ENCODE peak calls at places on chromosomes 5 and 9, in ten cellular contexts. B is aorta; R is naive thymus-derived CD4-positive, alpha-beta T cell; V is right cardiac atrium; O is endothelial cell of umbilical vein; F is Karpas-422; I is CD8-positive, alpha-beta memory T cell; Z is neuronal stem cell; D is tibial artery; E is thoracic aorta. P is an unnamed sample. For H3K4me1, the result is how much of the 10 kb centered on the place peaks cover.

GRCh38 chr5:172110921-172111873 is 76.8 kb downstream of the STK10 start:
- DNase-seq in B (peak), R (peak), V (peak), O (peak), F (peak), I (peak), Z (no peak), D (no peak), E (no peak), P (no peak)

GRCh38 chr9:128735373-128735772 is 11.4 kb upstream of the ZDHHC12 start:
- DNase-seq in B (no peak), R (no peak), V (no peak), O (no peak), F (no peak), I (no peak), Z (no peak), D (no peak), E (no peak), P (no peak)

GRCh38 chr9:38362912-38363588 is 29.5 kb upstream of the ALDH1B1 start:
- DNase-seq in B (no peak), R (peak), V (no peak), O (peak), F (peak), I (no peak), Z (peak), D (peak), E (no peak), P (peak)

GRCh38 chr9:115194216-115194615 is 76.3 kb upstream of the TNC start:
- DNase-seq in B (no peak), R (no peak), V (no peak), O (no peak), F (no peak), I (no peak), Z (no peak), D (no peak), E (no peak), P (no peak)

GRCh38 chr5:136028782-136029742 is at the start of gene TGFBI:
- DNase-seq in B (peak), R (no peak), V (peak), O (peak), F (no peak), I (peak), Z (peak), D (peak), E (no peak), P (peak)

GRCh38 chr5:179264053-179264540 is 81.2 kb downstream of the ADAMTS2 start:
- DNase-seq in B (peak), R (no peak), V (no peak), O (no peak), F (no peak), I (no peak), Z (no peak), D (no peak), E (no peak), P (no peak)

GRCh38 chr9:6779417-6780241 is 21.9 kb downstream of the KDM4C start:
- DNase-seq in B (no peak), R (no peak), V (no peak), O (peak), F (no peak), I (no peak), Z (no peak), D (no peak), E (no peak), P (no peak)

GRCh38 chr5:140293091-140293996 is 9.6 kb downstream of the PFDN1 start:
- DNase-seq in B (no peak), R (peak), V (no peak), O (peak), F (no peak), I (no peak), Z (no peak), D (no peak), E (no peak), P (no peak)

GRCh38 chr5:39178856-39179255 is 40.5 kb downstream of the FYB1 start:
- DNase-seq in B (no peak), R (peak), V (no peak), O (no peak), F (peak), I (peak), Z (no peak), D (no peak), E (no peak), P (no peak)

GRCh38 chr9:79233542-79233941 is 338.2 kb upstream of the TLE4 start:
- DNase-seq in B (no peak), R (no peak), V (no peak), O (peak), F (peak), I (no peak), Z (no peak), D (no peak), E (no peak), P (peak)

GRCh38 chr5:172426086-172426485 is 28.2 kb downstream of the SH3PXD2B start:
- DNase-seq in B (no peak), R (no peak), V (no peak), O (no peak), F (no peak), I (no peak), Z (no peak), D (no peak), E (no peak), P (no peak)

GRCh38 chr5:66454186-66455078 is 141.8 kb upstream of the MAST4 start:
- DNase-seq in B (no peak), R (no peak), V (no peak), O (peak), F (no peak), I (no peak), Z (no peak), D (no peak), E (no peak), P (no peak)

GRCh38 chr9:87217056-87217455 is 269.8 kb upstream of the GAS1 start:
- DNase-seq in B (no peak), R (no peak), V (no peak), O (no peak), F (no peak), I (no peak), Z (no peak), D (no peak), E (no peak), P (no peak)

GRCh38 chr5:119340597-119341218 is 15.1 kb upstream of the TNFAIP8 start:
- DNase-seq in B (no peak), R (peak), V (no peak), O (no peak), F (peak), I (peak), Z (no peak), D (no peak), E (no peak), P (no peak)

GRCh38 chr5:52915176-52915875 is 73.8 kb upstream of the ITGA2 start:
- DNase-seq in B (no peak), R (peak), V (no peak), O (peak), F (peak), I (peak), Z (peak), D (no peak), E (no peak), P (peak)

GRCh38 chr9:842918-843468 is 1.5 kb downstream of the DMRT1 start:
- DNase-seq in B (no peak), R (no peak), V (no peak), O (no peak), F (no peak), I (no peak), Z (peak), D (no peak), E (no peak), P (no peak)

GRCh38 chr9:86749530-86750275 is 197.6 kb downstream of the GAS1 start:
- DNase-seq in B (no peak), R (no peak), V (no peak), O (no peak), F (no peak), I (no peak), Z (no peak), D (no peak), E (no peak), P (no peak)

GRCh38 chr9:88988796-88989641 is 2.2 kb upstream of the S1PR3 start:
- DNase-seq in B (no peak), R (peak), V (no peak), O (peak), F (no peak), I (no peak), Z (no peak), D (peak), E (no peak), P (no peak)

GRCh38 chr5:106093149-106093548 is 1577.6 kb downstream of the EFNA5 start:
- DNase-seq in B (no peak), R (no peak), V (no peak), O (no peak), F (no peak), I (no peak), Z (no peak), D (no peak), E (no peak), P (no peak)

GRCh38 chr5:87121315-87122170 is 146.1 kb upstream of the RASA1 start:
- DNase-seq in B (no peak), R (peak), V (no peak), O (peak), F (no peak), I (peak), Z (no peak), D (peak), E (peak), P (peak)

GRCh38 chr9:33117306-33117705 is 40.8 kb upstream of the SMU1 start:
- DNase-seq in B (no peak), R (no peak), V (no peak), O (no peak), F (no peak), I (no peak), Z (no peak), D (no peak), E (no peak), P (no peak)

GRCh38 chr9:129102791-129103594 is 7.6 kb downstream of the CRAT start:
- DNase-seq in B (no peak), R (no peak), V (no peak), O (peak), F (peak), I (no peak), Z (no peak), D (no peak), E (no peak), P (peak)

GRCh38 chr9:86281577-86282076 is 711 bp downstream of the ISCA1 start:
- DNase-seq in B (no peak), R (no peak), V (no peak), O (no peak), F (no peak), I (no peak), Z (peak), D (no peak), E (no peak), P (peak)

GRCh38 chr9:128254855-128255759 is 20.7 kb downstream of the GOLGA2 start:
- DNase-seq in B (peak), R (peak), V (peak), O (peak), F (peak), I (peak), Z (peak), D (peak), E (no peak), P (peak)

GRCh38 chr5:116942622-116943021 is 368.0 kb upstream of the SEMA6A start:
- DNase-seq in B (no peak), R (no peak), V (no peak), O (no peak), F (no peak), I (no peak), Z (no peak), D (no peak), E (no peak), P (no peak)

GRCh38 chr9:16058131-16058549 is 505.3 kb downstream of the CCDC171 start:
- DNase-seq in B (no peak), R (peak), V (no peak), O (peak), F (no peak), I (no peak), Z (no peak), D (no peak), E (no peak), P (no peak)

GRCh38 chr9:81317223-81317622 is 372.1 kb downstream of the TLE1 start:
- DNase-seq in B (no peak), R (no peak), V (no peak), O (no peak), F (no peak), I (no peak), Z (no peak), D (no peak), E (no peak), P (no peak)
- H3K4me1 ChIP-seq in B (under half), R (under half), V (under half), O (under half), F (under half), I (under half), Z (under half), D (under half), E (under half), P (under half)

GRCh38 chr5:177427211-177427822 is 841 bp downstream of the GRK6 start:
- DNase-seq in B (no peak), R (no peak), V (no peak), O (peak), F (peak), I (no peak), Z (no peak), D (no peak), E (no peak), P (no peak)
- H3K4me1 ChIP-seq in B (under half), R (under half), V (under half), O (under half), F (half or more), I (half or more), Z (under half), D (under half), E (under half), P (under half)

GRCh38 chr9:93183663-93184438 is at the start of gene WNK2:
- DNase-seq in B (no peak), R (peak), V (peak), O (no peak), F (no peak), I (peak), Z (peak), D (no peak), E (no peak), P (peak)

GRCh38 chr9:93182572-93182971 is 1.4 kb upstream of the WNK2 start:
- DNase-seq in B (no peak), R (no peak), V (peak), O (no peak), F (no peak), I (no peak), Z (no peak), D (no peak), E (no peak), P (no peak)

GRCh38 chr9:93181672-93182435 is 2.1 kb upstream of the WNK2 start:
- DNase-seq in B (no peak), R (no peak), V (peak), O (no peak), F (no peak), I (no peak), Z (no peak), D (no peak), E (no peak), P (no peak)

GRCh38 chr9:93184439-93185221 is 691 bp downstream of the WNK2 start:
- DNase-seq in B (no peak), R (no peak), V (peak), O (no peak), F (no peak), I (no peak), Z (peak), D (no peak), E (no peak), P (peak)

GRCh38 chr9:93183106-93183662 is 755 bp upstream of the WNK2 start:
- DNase-seq in B (no peak), R (no peak), V (no peak), O (no peak), F (no peak), I (no peak), Z (no peak), D (no peak), E (no peak), P (no peak)
- H3K4me1 ChIP-seq in B (under half), R (under half), V (under half), O (under half), F (under half), I (under half), Z (under half), D (under half), E (under half), P (under half)

GRCh38 chr9:137320555-137321384 is 18.7 kb upstream of the NRARP start:
- DNase-seq in B (peak), R (no peak), V (peak), O (peak), F (peak), I (no peak), Z (no peak), D (no peak), E (no peak), P (no peak)

GRCh38 chr9:137318565-137318964 is 16.5 kb upstream of the NRARP start:
- DNase-seq in B (no peak), R (no peak), V (peak), O (no peak), F (no peak), I (no peak), Z (no peak), D (no peak), E (no peak), P (no peak)

GRCh38 chr9:137319976-137320551 is 18.0 kb upstream of the NRARP start:
- DNase-seq in B (peak), R (no peak), V (peak), O (no peak), F (no peak), I (no peak), Z (no peak), D (no peak), E (no peak), P (no peak)

GRCh38 chr9:137318976-137319375 is 16.9 kb upstream of the NRARP start:
- DNase-seq in B (peak), R (no peak), V (peak), O (no peak), F (no peak), I (no peak), Z (no peak), D (no peak), E (no peak), P (no peak)

DNA sequence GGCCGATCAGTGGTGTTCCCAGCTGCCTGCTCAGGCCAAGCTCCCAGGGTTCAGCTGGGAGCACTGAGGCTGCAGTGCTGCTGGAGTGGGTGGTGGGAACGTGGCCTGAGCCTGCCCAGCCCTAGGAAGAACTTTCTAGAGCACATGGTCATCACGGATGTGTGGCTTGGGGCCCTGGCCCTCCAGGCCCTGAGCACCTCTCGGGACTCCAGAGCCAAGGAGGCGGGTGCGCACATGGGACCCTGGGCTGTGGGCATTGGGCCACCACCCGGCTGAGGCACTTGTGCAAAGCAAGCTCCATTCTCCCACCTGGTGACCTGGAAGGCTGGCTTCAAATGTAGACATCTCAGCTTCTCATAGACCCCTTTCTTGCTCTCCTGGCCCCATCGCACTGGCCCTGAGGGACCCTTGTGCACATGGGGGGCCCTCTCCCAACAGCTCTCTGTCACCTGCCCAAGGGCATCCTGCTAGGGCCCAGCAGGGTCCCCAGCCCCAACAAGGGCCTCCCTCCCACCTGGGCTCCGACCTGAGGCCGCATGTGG is 17.4 kb upstream of the NRARP start:
- DNase-seq in B (peak), R (no peak), V (no peak), O (no peak), F (no peak), I (no peak), Z (no peak), D (no peak), E (no peak), P (peak)
- H3K4me1 ChIP-seq in B (under half), R (under half), V (under half), O (under half), F (under half), I (under half), Z (under half), D (under half), E (under half), P (under half)

GRCh38 chr9:133494636-133495326 is 15.9 kb upstream of the SLC2A6 start:
- DNase-seq in B (peak), R (no peak), V (peak), O (no peak), F (no peak), I (no peak), Z (no peak), D (no peak), E (no peak), P (no peak)
- H3K4me1 ChIP-seq in B (under half), R (under half), V (under half), O (under half), F (under half), I (under half), Z (under half), D (under half), E (under half), P (under half)

GRCh38 chr9:131094622-131095021 is 1.7 kb upstream of the AIF1L start:
- DNase-seq in B (no peak), R (no peak), V (peak), O (no peak), F (no peak), I (no peak), Z (no peak), D (no peak), E (no peak), P (no peak)

GRCh38 chr9:131097259-131097947 is 1.1 kb downstream of the AIF1L start:
- DNase-seq in B (no peak), R (no peak), V (peak), O (no peak), F (no peak), I (no peak), Z (no peak), D (no peak), E (no peak), P (no peak)

GRCh38 chr9:131094015-131094414 is 2.3 kb upstream of the AIF1L start:
- DNase-seq in B (no peak), R (no peak), V (peak), O (no peak), F (no peak), I (no peak), Z (no peak), D (no peak), E (no peak), P (no peak)

GRCh38 chr9:131096490-131097258 is at the start of gene AIF1L:
- DNase-seq in B (no peak), R (peak), V (peak), O (peak), F (no peak), I (no peak), Z (peak), D (no peak), E (no peak), P (peak)

GRCh38 chr9:131095666-131096489 is 453 bp upstream of the AIF1L start:
- DNase-seq in B (no peak), R (no peak), V (peak), O (peak), F (no peak), I (no peak), Z (peak), D (no peak), E (no peak), P (peak)
- H3K4me1 ChIP-seq in B (under half), R (under half), V (under half), O (under half), F (under half), I (under half), Z (under half), D (under half), E (under half), P (under half)